ENCODE peak calls at places on chromosome X, in seven cellular contexts. E, W, A, H, U, T and O are unnamed samples.

GRCh38 chrX:17876135-17876534 is 15.0 kb upstream of the RAI2 start:
- DNase-seq in E (no peak), T (no peak), W (no peak), U (no peak), A (peak; percentile 50), H (no peak), O (no peak)

GRCh38 chrX:2627272-2627867 is 63.7 kb upstream of the CD99 start:
- DNase-seq in U (no peak), W (peak; percentile 16), E (peak; percentile 7), A (peak; percentile 87), T (no peak), H (peak; percentile 27), O (no peak)

GRCh38 chrX:119008122-119008744 is 33.8 kb downstream of the LONRF3 start:
- DNase-seq in T (no peak), U (peak; percentile 13), H (peak; percentile 30), E (peak; percentile 26), W (no peak), A (peak; percentile 61), O (no peak)

GRCh38 chrX:39479856-39480255 is 617.9 kb downstream of the BCOR start:
- DNase-seq in W (peak; percentile 58), E (no peak), U (no peak), A (no peak), T (no peak), H (no peak), O (no peak)

GRCh38 chrX:108235990-108236389 is 144.4 kb downstream of the ATG4A start:
- DNase-seq in A (no peak), W (no peak), U (no peak), E (no peak), H (no peak), T (no peak), O (no peak)

GRCh38 chrX:39484669-39485068 is 613.1 kb downstream of the BCOR start:
- DNase-seq in W (no peak), H (no peak), T (no peak), E (no peak), A (no peak), U (no peak), O (no peak)

GRCh38 chrX:78029663-78030062 is 60.2 kb upstream of the PGAM4 start:
- DNase-seq in E (peak; percentile 27), A (peak; percentile 58), T (no peak), U (no peak), H (peak; percentile 33), W (peak; percentile 21), O (no peak)

GRCh38 chrX:16185725-16186136 is 18.4 kb downstream of the MAGEB17 start:
- DNase-seq in U (no peak), W (peak; percentile 81), H (peak; percentile 88), E (no peak), T (no peak), A (peak; percentile 65), O (no peak)

GRCh38 chrX:22024577-22024976 is 7.5 kb upstream of the PHEX start:
- DNase-seq in T (no peak), A (no peak), H (no peak), E (no peak), W (no peak), U (no peak), O (no peak)

GRCh38 chrX:2576793-2577192 is 76.0 kb upstream of the DHRSX start:
- DNase-seq in A (no peak), E (no peak), W (peak; percentile 42), U (no peak), T (no peak), H (no peak), O (no peak)

GRCh38 chrX:44265559-44265958 is 77.9 kb downstream of the EFHC2 start:
- DNase-seq in W (no peak), H (no peak), A (no peak), U (no peak), T (no peak), E (no peak), O (no peak)

GRCh38 chrX:30975467-30975866 is 86.4 kb upstream of the TAB3 start:
- DNase-seq in U (no peak), A (no peak), E (no peak), W (no peak), H (no peak), T (no peak), O (no peak)

GRCh38 chrX:10028283-10029104 is 61.3 kb downstream of the CLDN34 start:
- DNase-seq in H (no peak), A (no peak), W (no peak), E (no peak), T (no peak), U (no peak), O (no peak)

GRCh38 chrX:17411189-17411588 is 36.2 kb downstream of the NHS start:
- DNase-seq in E (no peak), H (no peak), T (no peak), W (no peak), U (no peak), A (no peak), O (no peak)

GRCh38 chrX:43975747-43976146 is 2.6 kb upstream of the NDP start:
- DNase-seq in E (no peak), W (no peak), U (no peak), T (no peak), H (no peak), A (no peak), O (no peak)

GRCh38 chrX:8636442-8636841 is 95.5 kb downstream of the ANOS1 start:
- DNase-seq in A (no peak), H (no peak), T (no peak), U (no peak), E (no peak), W (no peak), O (no peak)

GRCh38 chrX:87578978-87579377 is 61.4 kb downstream of the KLHL4 start:
- DNase-seq in H (no peak), U (no peak), W (no peak), E (no peak), T (no peak), A (no peak), O (no peak)
- TF ChIP-seq CTCF in H (no peak), U (no peak), W (peak; percentile 34), E (no peak), T (no peak), A (peak; percentile 68), O (no peak)

DNA sequence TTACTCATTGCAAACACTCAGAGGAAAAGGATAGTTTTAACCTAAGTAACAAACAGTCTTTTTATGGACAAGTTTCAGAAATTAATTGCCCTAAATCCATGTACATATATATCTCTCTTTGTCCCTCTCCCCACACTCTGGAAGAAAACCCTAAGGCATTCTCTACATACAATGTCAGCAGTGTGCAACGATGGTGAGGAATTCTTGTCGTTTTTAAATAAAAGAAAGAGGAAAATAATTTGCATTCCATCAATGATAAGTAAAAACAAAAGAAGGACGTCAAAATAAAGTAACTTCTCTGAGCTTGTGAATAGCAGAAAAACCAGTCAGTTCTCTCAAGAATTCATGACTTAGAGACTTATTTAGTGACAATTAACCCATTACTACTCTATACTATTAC is 550.5 kb upstream of the DIPK2B start:
- DNase-seq in A (no peak), H (no peak), T (no peak), U (no peak), W (no peak), E (no peak), O (no peak)
- H3K27ac ChIP-seq in A (no peak overlapping the region), H (no peak overlapping the region), T (no peak overlapping the region), U (no peak overlapping the region), W (peak overlapping the region; percentile 86), E (no peak overlapping the region), O (no peak overlapping the region)

GRCh38 chrX:132393090-132393884 is 95.6 kb downstream of the MBNL3 start:
- DNase-seq in W (no peak), H (no peak), E (no peak), A (no peak), U (no peak), T (no peak), O (no peak)
- TF ChIP-seq CTCF in W (no peak), H (no peak), E (no peak), A (no peak), U (no peak), T (no peak), O (no peak)

GRCh38 chrX:120486786-120487185 is 17.7 kb upstream of the LAMP2 start:
- DNase-seq in H (no peak), W (no peak), T (no peak), E (no peak), U (no peak), A (no peak), O (no peak)
- H3K27ac ChIP-seq in H (no peak overlapping the region), W (no peak overlapping the region), T (no peak overlapping the region), E (no peak overlapping the region), U (no peak overlapping the region), A (no peak overlapping the region), O (no peak overlapping the region)

GRCh38 chrX:153782324-153782723 is 1.5 kb downstream of the SRPK3 start:
- DNase-seq in E (no peak), U (no peak), W (no peak), H (no peak), T (no peak), A (peak; percentile 74), O (no peak)
- TF ChIP-seq CTCF in E (no peak), U (no peak), W (peak; percentile 6), H (no peak), T (no peak), A (peak; percentile 57), O (no peak)

GRCh38 chrX:140354431-140355120 is 150.3 kb downstream of the SOX3 start:
- DNase-seq in T (no peak), U (no peak), H (no peak), W (no peak), E (no peak), A (peak; percentile 59), O (no peak)
- H3K27ac ChIP-seq in T (no peak overlapping the region), U (no peak overlapping the region), H (no peak overlapping the region), W (no peak overlapping the region), E (no peak overlapping the region), A (no peak overlapping the region), O (no peak overlapping the region)